ENCODE peak calls at places on chromosomes 13 and 19, in four cellular contexts. X, F, L and B are unnamed samples.

GRCh38 chr13:58018020-58018419 is 386.5 kb downstream of the PCDH17 start:
- DNase-seq in X (no peak), F (no peak), L (no peak), B (no peak)

GRCh38 chr19:13214036-13214730 is 64.0 kb downstream of the IER2 start:
- DNase-seq in X (no peak), F (no peak), L (no peak), B (no peak)

GRCh38 chr13:81591528-81592220 is 1250.7 kb upstream of the SPRY2 start:
- DNase-seq in X (no peak), F (no peak), L (no peak), B (no peak)

GRCh38 chr19:43773725-43774102 is 7.1 kb downstream of the KCNN4 start:
- DNase-seq in X (no peak), F (no peak), L (no peak), B (no peak)

GRCh38 chr13:30971575-30971974 is 39.1 kb downstream of the TEX26 start:
- DNase-seq in X (no peak), F (no peak), L (peak), B (no peak)

GRCh38 chr19:5956728-5957127 is 21.2 kb downstream of the RANBP3 start:
- DNase-seq in X (no peak), F (no peak), L (no peak), B (no peak)

GRCh38 chr13:112903606-112904195 is 65.3 kb upstream of the MCF2L start:
- DNase-seq in X (no peak), F (no peak), L (no peak), B (no peak)

GRCh38 chr13:96822900-96823299 is 171.4 kb downstream of the OXGR1 start:
- DNase-seq in X (no peak), F (peak), L (peak), B (no peak)

GRCh38 chr13:43785681-43786471 is 896 bp downstream of the ENOX1 start:
- DNase-seq in X (peak), F (peak), L (peak), B (peak)

GRCh38 chr19:3534375-3535234 is 4.4 kb upstream of the TEKTIP1 start:
- DNase-seq in X (no peak), F (no peak), L (no peak), B (no peak)

GRCh38 chr19:46602392-46603194 is 1.5 kb downstream of the CALM3 start:
- DNase-seq in X (peak), F (no peak), L (no peak), B (no peak)

GRCh38 chr13:113126265-113127150 is 3.9 kb downstream of the F10 start:
- DNase-seq in X (no peak), F (no peak), L (no peak), B (no peak)

GRCh38 chr13:35903075-35903474 is 228.1 kb downstream of the DCLK1 start:
- DNase-seq in X (no peak), F (no peak), L (no peak), B (no peak)

GRCh38 chr19:58535857-58536256 is 8.0 kb upstream of the TRIM28 start:
- DNase-seq in X (no peak), F (no peak), L (no peak), B (no peak)

GRCh38 chr13:112759053-112759452 is 69.2 kb downstream of the ATP11A start:
- DNase-seq in X (no peak), F (no peak), L (no peak), B (no peak)

GRCh38 chr13:20439261-20439660 is 86.4 kb downstream of the CRYL1 start:
- DNase-seq in X (no peak), F (no peak), L (no peak), B (no peak)

GRCh38 chr13:20873348-20873747 is 29.2 kb downstream of the XPO4 start:
- DNase-seq in X (no peak), F (no peak), L (no peak), B (no peak)

GRCh38 chr13:29993196-29993595 is 142.8 kb upstream of the UBL3 start:
- DNase-seq in X (no peak), F (no peak), L (no peak), B (no peak)

GRCh38 chr13:33017410-33017929 is 1.2 kb downstream of the KL start:
- DNase-seq in X (peak), F (peak), L (peak), B (no peak)

GRCh38 chr13:42807236-42807635 is 25.9 kb downstream of the FAM216B start:
- DNase-seq in X (no peak), F (no peak), L (no peak), B (no peak)

GRCh38 chr19:52823676-52824075 is 2.2 kb upstream of the ZNF28 start:
- DNase-seq in X (no peak), F (no peak), L (no peak), B (no peak)

DNA sequence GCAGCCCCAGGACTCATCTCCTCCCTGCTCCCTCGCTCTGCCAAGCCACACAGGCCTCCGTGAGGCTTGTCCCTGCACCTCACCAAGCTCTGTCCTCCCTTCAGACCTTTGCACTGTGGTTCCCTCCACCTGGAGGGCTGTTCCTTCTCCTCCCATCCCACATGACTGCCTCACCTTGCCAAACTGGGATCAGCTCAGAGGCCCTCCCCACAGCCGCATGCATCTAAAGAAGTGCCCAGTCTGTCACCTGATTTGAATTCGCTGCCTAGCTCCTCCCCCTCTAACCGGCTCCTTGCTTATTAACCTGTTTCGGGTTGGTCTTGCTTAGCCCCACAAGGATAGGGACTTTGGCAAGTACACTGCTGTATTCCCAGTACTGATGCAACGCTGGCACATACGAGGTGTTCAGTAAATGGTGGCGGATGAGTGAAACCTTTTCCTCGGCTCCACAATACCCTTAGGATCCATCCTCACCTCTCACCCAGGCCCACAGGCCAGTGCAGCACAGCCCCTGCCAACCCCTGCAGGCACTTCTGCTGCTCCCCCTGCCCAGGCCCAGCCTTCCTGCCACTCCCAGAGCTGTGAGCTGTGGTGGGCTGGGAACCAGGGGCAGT is 4.4 kb downstream of the AKT2 start:
- DNase-seq in X (no peak), F (no peak), L (no peak), B (no peak)
- TF ChIP-seq CTCF in X (no peak), F (no peak), L (no peak), B (no peak)

GRCh38 chr19:23686622-23687423 is at the start of gene ZNF675:
- DNase-seq in X (peak), F (peak), L (peak), B (peak)
- TF ChIP-seq CTCF in X (no peak), F (no peak), L (no peak), B (no peak)

GRCh38 chr19:310141-310651 is 19.0 kb upstream of the PLPP2 start:
- DNase-seq in X (no peak), F (no peak), L (peak), B (no peak)
- TF ChIP-seq CTCF in X (no peak), F (no peak), L (peak), B (no peak)

GRCh38 chr13:84845875-84846619 is 953.2 kb downstream of the SLITRK6 start:
- DNase-seq in X (no peak), F (no peak), L (no peak), B (no peak)

GRCh38 chr13:84843368-84843767 is 955.9 kb downstream of the SLITRK6 start:
- DNase-seq in X (no peak), F (no peak), L (no peak), B (no peak)

GRCh38 chr13:84847107-84847506 is 952.1 kb downstream of the SLITRK6 start:
- DNase-seq in X (no peak), F (no peak), L (no peak), B (no peak)

GRCh38 chr13:84844473-84844872 is 954.7 kb downstream of the SLITRK6 start:
- DNase-seq in X (no peak), F (peak), L (peak), B (no peak)
- TF ChIP-seq CTCF in X (no peak), F (peak), L (peak), B (no peak)

GRCh38 chr13:54787754-54788153 is 1759.1 kb downstream of the OLFM4 start:
- DNase-seq in X (no peak), F (no peak), L (no peak), B (no peak)
- TF ChIP-seq CTCF in X (no peak), F (no peak), L (no peak), B (no peak)